ENCODE peak calls at places on chromosomes 6 and 20, in seven cellular contexts. A is breast epithelium, N is left lung, R is OCI-LY7, Y is adipocyte, C is sigmoid colon, Z is heart left ventricle. X is an unnamed sample. For H3K9me3, the result is how much of the 10 kb centered on the place peaks cover.

GRCh38 chr20:47453167-47453782 is 48.4 kb upstream of the NCOA3 start:
- DNase-seq in C (no peak), R (peak), Z (no peak), A (no peak), Y (peak), N (no peak), X (no peak)

GRCh38 chr6:36656441-36656840 is 22.1 kb upstream of the CDKN1A start:
- DNase-seq in A (no peak), Y (no peak), N (no peak), C (no peak), R (no peak), Z (no peak), X (no peak)

GRCh38 chr6:41497573-41497972 is 48.6 kb upstream of the FOXP4 start:
- DNase-seq in N (no peak), R (no peak), Y (no peak), A (no peak), Z (no peak), C (no peak), X (no peak)

GRCh38 chr6:154995241-154996162 is at the start of gene TIAM2:
- DNase-seq in N (no peak), C (no peak), R (no peak), Z (peak), A (no peak), Y (peak), X (no peak)

GRCh38 chr20:46348972-46349741 is 40.9 kb upstream of the CDH22 start:
- DNase-seq in Y (peak), A (no peak), C (no peak), R (peak), Z (peak), N (no peak), X (peak)

GRCh38 chr6:125924697-125925358 is 31.7 kb upstream of the HINT3 start:
- DNase-seq in R (no peak), A (no peak), C (no peak), Z (no peak), N (no peak), Y (no peak), X (no peak)

GRCh38 chr20:55394592-55394991 is 610.7 kb downstream of the CBLN4 start:
- DNase-seq in R (no peak), Z (no peak), N (no peak), C (no peak), A (no peak), Y (no peak), X (no peak)

GRCh38 chr20:58213112-58213511 is 15.3 kb downstream of the ANKRD60 start:
- DNase-seq in Z (no peak), R (no peak), Y (peak), N (no peak), A (no peak), C (no peak), X (no peak)

GRCh38 chr6:30156262-30156599 is 4.8 kb downstream of the TRIM10 start:
- DNase-seq in N (peak), Z (peak), C (no peak), Y (no peak), A (no peak), R (no peak), X (no peak)

GRCh38 chr20:37314099-37314498 is 24.6 kb downstream of the MANBAL start:
- DNase-seq in Z (no peak), C (peak), A (no peak), Y (no peak), R (no peak), N (peak), X (no peak)

GRCh38 chr6:77264970-77265369 is 198.3 kb downstream of the HTR1B start:
- DNase-seq in A (no peak), Z (no peak), R (no peak), N (no peak), C (no peak), Y (no peak), X (no peak)

GRCh38 chr20:2693996-2694471 is 1.5 kb downstream of the EBF4 start:
- DNase-seq in A (no peak), Z (no peak), R (no peak), C (peak), N (no peak), Y (no peak), X (no peak)

GRCh38 chr20:49925901-49926454 is 10.2 kb upstream of the RNF114 start:
- DNase-seq in A (no peak), N (no peak), Z (no peak), Y (no peak), R (no peak), C (no peak), X (no peak)

GRCh38 chr6:52994031-52994788 is 874 bp downstream of the GSTA4 start:
- DNase-seq in R (no peak), Z (peak), A (no peak), Y (peak), C (peak), N (no peak), X (no peak)

GRCh38 chr6:35725721-35726438 is 11.0 kb upstream of the ARMC12 start:
- DNase-seq in A (no peak), Y (peak), Z (peak), C (peak), R (peak), N (peak), X (no peak)

GRCh38 chr6:55825402-55826051 is 49.9 kb downstream of the BMP5 start:
- DNase-seq in C (no peak), R (no peak), Y (peak), A (no peak), N (no peak), Z (no peak), X (no peak)

GRCh38 chr20:47559141-47559540 is 57.5 kb downstream of the NCOA3 start:
- DNase-seq in Z (no peak), N (no peak), R (no peak), Y (peak), A (no peak), C (no peak), X (no peak)

GRCh38 chr6:21613809-21614208 is 20.3 kb downstream of the SOX4 start:
- DNase-seq in Y (no peak), C (no peak), N (no peak), A (no peak), Z (no peak), R (peak), X (no peak)
- H3K9me3 ChIP-seq in Y (under half), C (under half), N (under half), A (under half), Z (under half), R (under half), X (under half)

DNA sequence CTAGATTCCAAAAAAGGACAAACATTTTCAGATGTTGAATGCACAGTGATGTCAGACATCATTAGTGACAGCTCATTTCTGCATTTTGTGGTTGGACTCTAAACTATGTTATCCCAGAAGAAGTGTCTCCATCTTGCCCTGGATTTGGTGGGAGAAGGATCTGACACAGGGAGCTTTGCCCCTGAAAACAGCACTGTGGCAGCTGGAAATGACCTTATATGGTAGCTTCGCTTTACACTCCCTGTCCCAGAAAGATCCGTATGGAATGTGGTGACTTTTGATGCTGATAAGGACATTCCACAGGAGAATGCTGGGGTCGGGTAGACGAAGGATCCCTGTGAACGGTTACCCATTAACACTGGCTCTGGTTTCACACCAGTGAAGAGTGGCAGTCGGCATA is 87.2 kb upstream of the EDN1 start:
- DNase-seq in Z (no peak), A (no peak), Y (no peak), R (no peak), C (no peak), N (no peak), X (no peak)
- H3K4me3 ChIP-seq in Z (no peak), A (no peak), Y (no peak), R (no peak), C (no peak), N (no peak), X (no peak)

DNA sequence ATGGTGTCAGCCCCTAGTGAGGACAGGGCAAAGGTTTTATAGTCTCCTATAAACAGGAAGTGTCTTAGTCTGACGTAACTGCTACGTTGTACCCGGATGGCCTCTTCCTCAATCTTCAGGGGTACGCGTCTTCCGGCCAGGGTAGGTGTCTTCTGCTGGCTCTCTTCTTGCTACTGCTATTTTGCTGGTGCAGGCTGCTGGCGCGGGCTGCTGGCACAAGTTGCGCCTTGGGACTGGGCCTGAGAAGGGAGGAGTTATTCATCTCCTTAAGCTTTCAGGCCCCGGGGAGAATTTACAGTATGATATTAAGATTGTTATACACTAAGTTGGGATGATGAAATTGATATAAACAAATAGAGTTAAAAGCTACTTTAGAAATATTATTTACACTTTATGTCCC is 74.4 kb downstream of the HDGFL1 start:
- DNase-seq in A (no peak), N (no peak), R (no peak), C (peak), Z (no peak), Y (no peak), X (no peak)
- H3K9me3 ChIP-seq in A (under half), N (under half), R (under half), C (under half), Z (under half), Y (under half), X (under half)

DNA sequence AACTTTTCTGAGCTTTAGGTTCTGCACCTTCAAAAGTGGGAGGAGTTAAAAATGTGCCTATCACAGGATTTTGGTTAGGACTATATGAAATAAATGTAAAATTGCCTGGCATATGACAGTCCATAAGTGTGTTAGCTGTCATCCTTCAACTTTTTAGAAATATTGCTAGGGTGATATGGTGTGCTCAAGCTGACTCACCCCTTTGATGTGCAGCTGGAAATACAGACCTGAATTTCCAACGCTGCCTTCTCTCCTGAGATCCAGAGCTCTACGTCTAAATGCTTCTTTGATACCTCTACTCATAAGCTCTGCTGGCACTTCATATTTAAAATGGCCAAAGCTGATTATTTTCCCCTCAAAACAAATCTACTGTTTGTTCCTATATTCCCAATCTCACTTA is 2.7 kb downstream of the SLC35B3 start:
- DNase-seq in Y (peak), N (no peak), R (no peak), C (no peak), A (no peak), Z (no peak), X (no peak)
- H3K4me3 ChIP-seq in Y (peak), N (no peak), R (no peak), C (no peak), A (no peak), Z (no peak), X (no peak)

DNA sequence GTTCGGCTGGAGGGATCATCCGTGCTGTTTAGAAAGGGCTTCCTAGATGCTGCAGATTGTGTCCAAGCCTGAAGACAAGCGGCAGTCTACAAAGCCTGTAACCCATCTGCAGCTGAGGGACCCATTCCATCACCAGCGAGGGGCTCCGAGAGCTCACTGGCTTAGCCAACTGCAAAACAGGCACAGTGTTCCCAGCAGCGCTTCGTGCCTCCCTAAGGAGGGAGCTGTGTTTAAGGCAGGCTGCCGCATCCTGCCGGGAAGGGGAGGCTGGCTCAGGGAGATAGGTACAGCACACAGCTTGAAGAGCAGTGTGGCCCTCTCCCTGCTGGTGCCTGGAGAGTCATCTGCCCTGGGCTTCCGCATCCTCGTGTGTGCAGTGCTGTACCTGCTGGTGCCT is 32.4 kb downstream of the DUSP22 start:
- DNase-seq in R (no peak), Z (no peak), A (no peak), Y (no peak), N (no peak), C (peak), X (no peak)
- H3K9me3 ChIP-seq in R (under half), Z (under half), A (under half), Y (under half), N (under half), C (under half), X (under half)

GRCh38 chr6:3454206-3455016 is 2.4 kb downstream of the SLC22A23 start:
- DNase-seq in C (no peak), A (no peak), N (no peak), Y (no peak), Z (no peak), R (no peak), X (no peak)
- H3K4me3 ChIP-seq in C (peak), A (peak), N (peak), Y (peak), Z (no peak), R (no peak), X (no peak)

GRCh38 chr6:156579564-156579963 is 197.6 kb upstream of the ARID1B start:
- DNase-seq in R (no peak), Z (no peak), A (no peak), C (no peak), Y (no peak), N (no peak), X (no peak)
- H3K9me3 ChIP-seq in R (under half), Z (under half), A (under half), C (under half), Y (under half), N (under half), X (under half)